ENCODE peak calls at places on chromosomes 4 and X, in seven cellular contexts. J is aorta; N is activated CD8-positive, alpha-beta memory T cell treated with anti-CD3 and anti-CD28 coated beads for 4 hours; M is heart left ventricle; T is colonic mucosa; C is fibroblast of pulmonary artery; Q is Karpas-422. A is an unnamed sample.

GRCh38 chr4:3762753-3763511 is 3.3 kb upstream of the ADRA2C start:
- DNase-seq in Q (no peak), J (no peak), M (no peak), N (no peak), C (no peak), T (no peak), A (no peak)

GRCh38 chr4:101621120-101621519 is 169.4 kb upstream of the BANK1 start:
- DNase-seq in J (no peak), Q (no peak), T (no peak), C (peak), M (no peak), N (no peak), A (no peak)

GRCh38 chrX:55142206-55142918 is 53.5 kb downstream of the PAGE2 start:
- DNase-seq in C (no peak), J (no peak), Q (no peak), T (peak), N (no peak), M (no peak), A (no peak)

GRCh38 chr4:138542191-138542771 is 300.1 kb upstream of the SLC7A11 start:
- DNase-seq in C (no peak), Q (no peak), N (no peak), J (no peak), T (no peak), M (no peak), A (no peak)

GRCh38 chr4:115664285-115664684 is 550.9 kb upstream of the NDST4 start:
- DNase-seq in M (no peak), N (no peak), Q (no peak), T (no peak), C (no peak), J (no peak), A (peak)

GRCh38 chrX:127552571-127552970 is 499.6 kb downstream of the ACTRT1 start:
- DNase-seq in Q (no peak), C (no peak), J (no peak), N (no peak), M (no peak), T (no peak), A (no peak)

GRCh38 chrX:118941147-118941546 is 33.3 kb upstream of the LONRF3 start:
- DNase-seq in T (no peak), C (no peak), M (no peak), Q (no peak), N (no peak), J (no peak), A (no peak)

GRCh38 chr4:145218251-145218650 is 37.9 kb upstream of the OTUD4 start:
- DNase-seq in T (no peak), C (peak), Q (no peak), M (peak), N (no peak), J (no peak), A (no peak)

GRCh38 chr4:15717647-15718416 is 15.0 kb downstream of the BST1 start:
- DNase-seq in M (no peak), Q (no peak), N (no peak), C (no peak), T (no peak), J (no peak), A (no peak)

GRCh38 chrX:121254336-121254735 is 206.9 kb downstream of the GLUD2 start:
- DNase-seq in Q (no peak), N (no peak), T (no peak), C (peak), M (no peak), J (no peak), A (no peak)

GRCh38 chr4:78057600-78058560 is 757 bp downstream of the FRAS1 start:
- DNase-seq in N (no peak), M (peak), Q (no peak), C (peak), J (peak), T (peak), A (peak)

GRCh38 chrX:133586443-133586842 is 171.2 kb upstream of the GPC4 start:
- DNase-seq in N (no peak), M (no peak), C (no peak), Q (no peak), J (no peak), T (no peak), A (no peak)

GRCh38 chrX:149284616-149285015 is 220.5 kb downstream of the IDS start:
- DNase-seq in Q (no peak), N (no peak), C (no peak), T (no peak), J (no peak), M (no peak), A (no peak)

GRCh38 chr4:15996773-15997172 is 33.8 kb upstream of the FGFBP2 start:
- DNase-seq in J (no peak), M (no peak), T (no peak), Q (no peak), C (no peak), N (no peak), A (no peak)

GRCh38 chr4:61572160-61572559 is 372.0 kb downstream of the ADGRL3 start:
- DNase-seq in T (no peak), J (no peak), C (peak), Q (no peak), N (no peak), M (no peak), A (no peak)

GRCh38 chr4:101346312-101346561 is 1.1 kb downstream of the PPP3CA start:
- DNase-seq in T (peak), C (no peak), Q (no peak), J (no peak), N (no peak), M (no peak), A (no peak)

GRCh38 chrX:47936224-47936939 is 67.4 kb downstream of the ZNF182 start:
- DNase-seq in M (no peak), N (no peak), C (peak), J (no peak), Q (no peak), T (no peak), A (no peak)